ENCODE peak calls at places on chromosome 20, in nine cellular contexts. One of them, this sample, is unnamed.
A peak's percentile ranks its signal among the peaks of the same experiment; 100 is the strongest.

GRCh38 chr20:58970146-58970545 is 10.9 kb upstream of the NELFCD start:
- DNase-seq in Peyer's patch: no peak
- DNase-seq in heart left ventricle: no peak
- DNase-seq in spleen: no peak
- DNase-seq in uterus: no peak
- DNase-seq in lung: no peak
- DNase-seq in CD8-positive, alpha-beta T cell: no peak
- DNase-seq in body of pancreas: no peak
- DNase-seq in transverse colon: no peak
- DNase-seq in this sample: no peak

GRCh38 chr20:47748851-47749250 is 36.4 kb downstream of the SULF2 start:
- DNase-seq in CD8-positive, alpha-beta T cell: no peak
- DNase-seq in body of pancreas: no peak
- DNase-seq in heart left ventricle: no peak
- DNase-seq in Peyer's patch: no peak
- DNase-seq in spleen: no peak
- DNase-seq in uterus: no peak
- DNase-seq in transverse colon: no peak
- DNase-seq in lung: no peak
- DNase-seq in this sample: no peak

GRCh38 chr20:32585519-32586127 is 490 bp upstream of the NOL4L start:
- DNase-seq in transverse colon: no peak
- DNase-seq in CD8-positive, alpha-beta T cell: no peak
- DNase-seq in lung: no peak
- DNase-seq in heart left ventricle: no peak
- DNase-seq in uterus: no peak
- DNase-seq in Peyer's patch: no peak
- DNase-seq in spleen: no peak
- DNase-seq in body of pancreas: no peak
- DNase-seq in this sample: no peak

GRCh38 chr20:57020364-57020763 is 246.1 kb downstream of the BMP7 start:
- DNase-seq in transverse colon: no peak
- DNase-seq in spleen: no peak
- DNase-seq in body of pancreas: no peak
- DNase-seq in lung: no peak
- DNase-seq in CD8-positive, alpha-beta T cell: no peak
- DNase-seq in Peyer's patch: no peak
- DNase-seq in heart left ventricle: no peak
- DNase-seq in uterus: no peak
- DNase-seq in this sample: no peak

GRCh38 chr20:54433653-54434052 is 41.7 kb upstream of the DOK5 start:
- DNase-seq in Peyer's patch: no peak
- DNase-seq in uterus: no peak
- DNase-seq in transverse colon: no peak
- DNase-seq in lung: no peak
- DNase-seq in body of pancreas: peak; percentile 86
- DNase-seq in CD8-positive, alpha-beta T cell: no peak
- DNase-seq in heart left ventricle: no peak
- DNase-seq in spleen: no peak
- DNase-seq in this sample: no peak

GRCh38 chr20:38649275-38649891 is 47.8 kb downstream of the ARHGAP40 start:
- DNase-seq in heart left ventricle: no peak
- DNase-seq in Peyer's patch: no peak
- DNase-seq in body of pancreas: peak; percentile 9
- DNase-seq in transverse colon: no peak
- DNase-seq in CD8-positive, alpha-beta T cell: no peak
- DNase-seq in spleen: no peak
- DNase-seq in lung: no peak
- DNase-seq in uterus: no peak
- DNase-seq in this sample: no peak

GRCh38 chr20:588932-589672 is 21.0 kb downstream of the TCF15 start:
- DNase-seq in spleen: no peak
- DNase-seq in CD8-positive, alpha-beta T cell: no peak
- DNase-seq in lung: no peak
- DNase-seq in Peyer's patch: peak; percentile 26
- DNase-seq in body of pancreas: no peak
- DNase-seq in uterus: no peak
- DNase-seq in transverse colon: no peak
- DNase-seq in heart left ventricle: no peak
- DNase-seq in this sample: no peak

GRCh38 chr20:31731321-31731717 is 7.8 kb upstream of the TPX2 start:
- DNase-seq in uterus: no peak
- DNase-seq in body of pancreas: no peak
- DNase-seq in Peyer's patch: no peak
- DNase-seq in heart left ventricle: no peak
- DNase-seq in lung: no peak
- DNase-seq in spleen: no peak
- DNase-seq in transverse colon: no peak
- DNase-seq in CD8-positive, alpha-beta T cell: no peak
- DNase-seq in this sample: no peak

GRCh38 chr20:16391003-16391402 is 182.2 kb downstream of the KIF16B start:
- DNase-seq in heart left ventricle: no peak
- DNase-seq in uterus: no peak
- DNase-seq in body of pancreas: no peak
- DNase-seq in Peyer's patch: no peak
- DNase-seq in spleen: no peak
- DNase-seq in CD8-positive, alpha-beta T cell: no peak
- DNase-seq in lung: no peak
- DNase-seq in transverse colon: no peak
- DNase-seq in this sample: no peak

GRCh38 chr20:63116412-63117106 is 99.4 kb downstream of the YTHDF1 start:
- DNase-seq in spleen: peak; percentile 28
- DNase-seq in CD8-positive, alpha-beta T cell: no peak
- DNase-seq in Peyer's patch: no peak
- DNase-seq in lung: no peak
- DNase-seq in transverse colon: no peak
- DNase-seq in body of pancreas: peak; percentile 15
- DNase-seq in heart left ventricle: peak; percentile 45
- DNase-seq in uterus: no peak
- DNase-seq in this sample: peak; percentile 36

GRCh38 chr20:10774357-10774943 is 100.7 kb upstream of the JAG1 start:
- DNase-seq in lung: no peak
- DNase-seq in heart left ventricle: no peak
- DNase-seq in CD8-positive, alpha-beta T cell: no peak
- DNase-seq in uterus: no peak
- DNase-seq in spleen: no peak
- DNase-seq in Peyer's patch: no peak
- DNase-seq in transverse colon: no peak
- DNase-seq in body of pancreas: no peak
- DNase-seq in this sample: no peak

GRCh38 chr20:10780901-10781300 is 107.1 kb upstream of the JAG1 start:
- DNase-seq in spleen: no peak
- DNase-seq in CD8-positive, alpha-beta T cell: no peak
- DNase-seq in transverse colon: no peak
- DNase-seq in heart left ventricle: no peak
- DNase-seq in uterus: no peak
- DNase-seq in body of pancreas: no peak
- DNase-seq in Peyer's patch: no peak
- DNase-seq in lung: no peak
- DNase-seq in this sample: no peak

GRCh38 chr20:10781526-10781925 is 107.7 kb upstream of the JAG1 start:
- DNase-seq in transverse colon: no peak
- DNase-seq in Peyer's patch: no peak
- DNase-seq in spleen: no peak
- DNase-seq in heart left ventricle: no peak
- DNase-seq in body of pancreas: no peak
- DNase-seq in CD8-positive, alpha-beta T cell: no peak
- DNase-seq in uterus: no peak
- DNase-seq in lung: no peak
- DNase-seq in this sample: no peak

GRCh38 chr20:10779911-10780310 is 106.1 kb upstream of the JAG1 start:
- DNase-seq in lung: no peak
- DNase-seq in spleen: no peak
- DNase-seq in uterus: no peak
- DNase-seq in CD8-positive, alpha-beta T cell: no peak
- DNase-seq in transverse colon: no peak
- DNase-seq in body of pancreas: no peak
- DNase-seq in heart left ventricle: no peak
- DNase-seq in Peyer's patch: no peak
- DNase-seq in this sample: no peak

GRCh38 chr20:10777713-10778112 is 103.9 kb upstream of the JAG1 start:
- DNase-seq in spleen: no peak
- DNase-seq in body of pancreas: no peak
- DNase-seq in transverse colon: no peak
- DNase-seq in heart left ventricle: no peak
- DNase-seq in Peyer's patch: no peak
- DNase-seq in CD8-positive, alpha-beta T cell: no peak
- DNase-seq in lung: no peak
- DNase-seq in uterus: no peak
- DNase-seq in this sample: no peak
- H3K4me1 ChIP-seq in spleen: no peaks in the 10 kb centered on the region
- H3K4me1 ChIP-seq in body of pancreas: no peaks in the 10 kb centered on the region
- H3K4me1 ChIP-seq in transverse colon: no peaks in the 10 kb centered on the region
- H3K4me1 ChIP-seq in heart left ventricle: no peaks in the 10 kb centered on the region
- H3K4me1 ChIP-seq in Peyer's patch: no peaks in the 10 kb centered on the region
- H3K4me1 ChIP-seq in CD8-positive, alpha-beta T cell: no peaks in the 10 kb centered on the region
- H3K4me1 ChIP-seq in lung: no peaks in the 10 kb centered on the region
- H3K4me1 ChIP-seq in uterus: no peaks in the 10 kb centered on the region
- H3K4me1 ChIP-seq in this sample: no peaks in the 10 kb centered on the region

GRCh38 chr20:44643154-44643519 is 8.4 kb downstream of the ADA start:
- DNase-seq in Peyer's patch: no peak
- DNase-seq in lung: no peak
- DNase-seq in transverse colon: no peak
- DNase-seq in heart left ventricle: no peak
- DNase-seq in spleen: no peak
- DNase-seq in CD8-positive, alpha-beta T cell: no peak
- DNase-seq in uterus: no peak
- DNase-seq in body of pancreas: no peak
- DNase-seq in this sample: no peak
- TF ChIP-seq CTCF in Peyer's patch: no peak
- TF ChIP-seq CTCF in lung: no peak
- TF ChIP-seq CTCF in transverse colon: no peak
- TF ChIP-seq CTCF in heart left ventricle: no peak
- TF ChIP-seq CTCF in spleen: no peak
- TF ChIP-seq CTCF in CD8-positive, alpha-beta T cell: no peak
- TF ChIP-seq CTCF in uterus: no peak
- TF ChIP-seq CTCF in body of pancreas: no peak
- TF ChIP-seq CTCF in this sample: no peak

GRCh38 chr20:62066339-62066982 is 780 bp upstream of the TAF4 start:
- DNase-seq in lung: peak; percentile 57
- DNase-seq in Peyer's patch: peak; percentile 71
- DNase-seq in spleen: peak; percentile 91
- DNase-seq in heart left ventricle: peak; percentile 80
- DNase-seq in uterus: peak; percentile 37
- DNase-seq in CD8-positive, alpha-beta T cell: peak; percentile 37
- DNase-seq in body of pancreas: peak; percentile 76
- DNase-seq in transverse colon: peak; percentile 67
- DNase-seq in this sample: peak; percentile 72
- H3K27ac ChIP-seq in lung: peak overlapping the region; percentile 96
- H3K27ac ChIP-seq in Peyer's patch: peak overlapping the region; percentile 100
- H3K27ac ChIP-seq in spleen: peak overlapping the region; percentile 88
- H3K27ac ChIP-seq in heart left ventricle: peak overlapping the region; percentile 85
- H3K27ac ChIP-seq in uterus: peak overlapping the region; percentile 84
- H3K27ac ChIP-seq in CD8-positive, alpha-beta T cell: peak overlapping the region; percentile 74
- H3K27ac ChIP-seq in body of pancreas: peak overlapping the region; percentile 97
- H3K27ac ChIP-seq in transverse colon: peak overlapping the region; percentile 89
- H3K27ac ChIP-seq in this sample: peak overlapping the region; percentile 85

GRCh38 chr20:19942611-19943010 is 74.6 kb upstream of the NAA20 start:
- DNase-seq in heart left ventricle: no peak
- DNase-seq in lung: no peak
- DNase-seq in uterus: no peak
- DNase-seq in transverse colon: no peak
- DNase-seq in body of pancreas: no peak
- DNase-seq in spleen: no peak
- DNase-seq in Peyer's patch: no peak
- DNase-seq in CD8-positive, alpha-beta T cell: no peak
- DNase-seq in this sample: no peak
- H3K4me1 ChIP-seq in heart left ventricle: peaks cover 90% of the 10 kb centered on the region
- H3K4me1 ChIP-seq in lung: peaks cover 38% of the 10 kb centered on the region
- H3K4me1 ChIP-seq in uterus: no peaks in the 10 kb centered on the region
- H3K4me1 ChIP-seq in transverse colon: peaks cover 16% of the 10 kb centered on the region
- H3K4me1 ChIP-seq in body of pancreas: peaks cover 52% of the 10 kb centered on the region
- H3K4me1 ChIP-seq in spleen: peaks cover 41% of the 10 kb centered on the region
- H3K4me1 ChIP-seq in Peyer's patch: peaks cover 5% of the 10 kb centered on the region
- H3K4me1 ChIP-seq in CD8-positive, alpha-beta T cell: peaks cover 5% of the 10 kb centered on the region
- H3K4me1 ChIP-seq in this sample: peaks cover 48% of the 10 kb centered on the region

This sample was measured in psoas muscle.